ENCODE peak calls at places on chromosomes 13 and 19, in seven cellular contexts. One of them, this sample, is unnamed.

GRCh38 chr13:28707629-28708427 is 10.9 kb downstream of the SLC46A3 start:
- DNase-seq in progenitor cell of endocrine pancreas: no peak
- DNase-seq in sigmoid colon: no peak
- DNase-seq in Karpas-422: peak; percentile 44
- DNase-seq in SHP77: no peak
- DNase-seq in AG10803: peak; percentile 90
- DNase-seq in fibroblast of lung: peak; percentile 65
- DNase-seq in this sample: no peak

GRCh38 chr19:11242864-11243797 is 3.7 kb downstream of the ANGPTL8 start:
- DNase-seq in sigmoid colon: peak; percentile 97
- DNase-seq in fibroblast of lung: peak; percentile 66
- DNase-seq in AG10803: peak; percentile 66
- DNase-seq in progenitor cell of endocrine pancreas: peak; percentile 78
- DNase-seq in SHP77: peak; percentile 72
- DNase-seq in Karpas-422: peak; percentile 94
- DNase-seq in this sample: peak; percentile 92

GRCh38 chr19:48329167-48329891 is 4.0 kb downstream of the EMP3 start:
- DNase-seq in AG10803: peak; percentile 38
- DNase-seq in Karpas-422: peak; percentile 84
- DNase-seq in progenitor cell of endocrine pancreas: no peak
- DNase-seq in fibroblast of lung: peak; percentile 65
- DNase-seq in SHP77: peak; percentile 62
- DNase-seq in sigmoid colon: no peak
- DNase-seq in this sample: no peak

GRCh38 chr13:32969516-32969941 is 46.7 kb upstream of the KL start:
- DNase-seq in progenitor cell of endocrine pancreas: no peak
- DNase-seq in fibroblast of lung: peak; percentile 45
- DNase-seq in SHP77: no peak
- DNase-seq in Karpas-422: no peak
- DNase-seq in AG10803: peak; percentile 53
- DNase-seq in sigmoid colon: no peak
- DNase-seq in this sample: no peak

GRCh38 chr19:51450730-51451307 is 7.4 kb downstream of the SIGLEC8 start:
- DNase-seq in progenitor cell of endocrine pancreas: no peak
- DNase-seq in AG10803: no peak
- DNase-seq in Karpas-422: no peak
- DNase-seq in fibroblast of lung: no peak
- DNase-seq in SHP77: no peak
- DNase-seq in sigmoid colon: no peak
- DNase-seq in this sample: no peak

GRCh38 chr19:7522923-7523667 is 671 bp downstream of the MCOLN1 start:
- DNase-seq in sigmoid colon: peak; percentile 80
- DNase-seq in fibroblast of lung: no peak
- DNase-seq in progenitor cell of endocrine pancreas: no peak
- DNase-seq in SHP77: no peak
- DNase-seq in Karpas-422: no peak
- DNase-seq in AG10803: peak; percentile 43
- DNase-seq in this sample: no peak

GRCh38 chr13:98556968-98557591 is 19.8 kb downstream of the STK24 start:
- DNase-seq in SHP77: no peak
- DNase-seq in Karpas-422: no peak
- DNase-seq in progenitor cell of endocrine pancreas: no peak
- DNase-seq in AG10803: no peak
- DNase-seq in fibroblast of lung: peak; percentile 72
- DNase-seq in sigmoid colon: peak; percentile 53
- DNase-seq in this sample: no peak

GRCh38 chr13:110715395-110716234 is 2.1 kb downstream of the ING1 start:
- DNase-seq in SHP77: peak; percentile 100
- DNase-seq in progenitor cell of endocrine pancreas: peak; percentile 95
- DNase-seq in AG10803: peak; percentile 100
- DNase-seq in fibroblast of lung: peak; percentile 100
- DNase-seq in Karpas-422: peak; percentile 99
- DNase-seq in sigmoid colon: peak; percentile 100
- DNase-seq in this sample: peak; percentile 97

GRCh38 chr19:1047696-1048147 is 7.8 kb downstream of the ABCA7 start:
- DNase-seq in progenitor cell of endocrine pancreas: no peak
- DNase-seq in fibroblast of lung: no peak
- DNase-seq in AG10803: no peak
- DNase-seq in Karpas-422: no peak
- DNase-seq in sigmoid colon: no peak
- DNase-seq in SHP77: no peak
- DNase-seq in this sample: no peak

GRCh38 chr19:33024398-33024797 is 40.3 kb downstream of the RHPN2 start:
- DNase-seq in Karpas-422: no peak
- DNase-seq in SHP77: no peak
- DNase-seq in AG10803: no peak
- DNase-seq in sigmoid colon: no peak
- DNase-seq in fibroblast of lung: no peak
- DNase-seq in progenitor cell of endocrine pancreas: no peak
- DNase-seq in this sample: no peak

GRCh38 chr19:56637976-56638555 is 4.9 kb upstream of the SMIM17 start:
- DNase-seq in fibroblast of lung: peak; percentile 81
- DNase-seq in Karpas-422: peak; percentile 93
- DNase-seq in progenitor cell of endocrine pancreas: peak; percentile 14
- DNase-seq in SHP77: no peak
- DNase-seq in AG10803: peak; percentile 26
- DNase-seq in sigmoid colon: no peak
- DNase-seq in this sample: peak; percentile 79

This sample was measured in type B pancreatic cell.